ENCODE peak calls at places on chromosomes 3 and 15, in four cellular contexts. X, U, M and L are unnamed samples.

GRCh38 chr15:56960116-56960515 is 41.7 kb downstream of the TCF12 start:
- DNase-seq in X (no peak), U (no peak), M (no peak), L (no peak)

GRCh38 chr3:64163019-64163754 is 62.1 kb downstream of the PRICKLE2 start:
- DNase-seq in X (no peak), U (no peak), M (no peak), L (no peak)

GRCh38 chr3:177852001-177852400 is 654.7 kb upstream of the TBL1XR1 start:
- DNase-seq in U (no peak), M (no peak), X (no peak), L (no peak)

GRCh38 chr15:73633991-73634495 is 854 bp upstream of the NPTN start:
- DNase-seq in X (peak; percentile 95), U (no peak), M (no peak), L (no peak)

GRCh38 chr15:53312707-53313106 is 446.8 kb downstream of the WDR72 start:
- DNase-seq in U (no peak), X (no peak), M (no peak), L (peak; percentile 23)

GRCh38 chr15:100201376-100202280 is 140.1 kb downstream of the ADAMTS17 start:
- DNase-seq in X (no peak), M (peak; percentile 10), U (no peak), L (peak; percentile 71)

GRCh38 chr3:105970283-105970682 is 101.5 kb upstream of the CBLB start:
- DNase-seq in U (no peak), X (no peak), M (no peak), L (no peak)

GRCh38 chr3:159458010-159458409 is 530.6 kb upstream of the IL12A start:
- DNase-seq in M (no peak), U (no peak), X (peak; percentile 65), L (no peak)

GRCh38 chr3:126337980-126338651 is 19.1 kb downstream of the KLF15 start:
- DNase-seq in X (no peak), M (no peak), U (no peak), L (no peak)

GRCh38 chr3:7760718-7761117 is 740.9 kb upstream of the LMCD1 start:
- DNase-seq in U (no peak), M (no peak), X (no peak), L (no peak)

GRCh38 chr3:37689645-37690356 is 171.9 kb upstream of the CTDSPL start:
- DNase-seq in U (peak; percentile 19), X (no peak), M (no peak), L (no peak)

GRCh38 chr3:106745344-106746168 is 631.7 kb upstream of the CCDC54 start:
- DNase-seq in U (no peak), X (no peak), M (no peak), L (no peak)

GRCh38 chr3:32310918-32311839 is 72.7 kb downstream of the CMTM8 start:
- DNase-seq in U (no peak), M (no peak), X (no peak), L (peak; percentile 42)

GRCh38 chr3:40086890-40087884 is 222.3 kb upstream of the EIF1B start:
- DNase-seq in U (no peak), X (no peak), M (no peak), L (no peak)

GRCh38 chr3:54045416-54045815 is 76.9 kb upstream of the CACNA2D3 start:
- DNase-seq in X (no peak), U (no peak), M (no peak), L (no peak)

GRCh38 chr3:112128843-112129727 is 4.0 kb downstream of the GCSAM start:
- DNase-seq in M (peak; percentile 60), U (no peak), X (no peak), L (no peak)

GRCh38 chr3:43477600-43477999 is 144.2 kb downstream of the ANO10 start:
- DNase-seq in M (peak; percentile 54), U (no peak), X (no peak), L (no peak)

GRCh38 chr3:47846186-47846879 is 43.4 kb downstream of the DHX30 start:
- DNase-seq in X (no peak), M (no peak), U (no peak), L (no peak)

GRCh38 chr3:124760601-124761000 is 30.3 kb downstream of the UMPS start:
- DNase-seq in M (no peak), U (no peak), X (no peak), L (no peak)